ENCODE peak calls at places on chromosomes 2 and 18, in six cellular contexts. A is K562, O is A549, Q is GM12878, Y is upper lobe of left lung, N is HepG2. Z is an unnamed sample.

GRCh38 chr18:5868218-5868904 is 27.0 kb downstream of the TMEM200C start:
- ATAC-seq in A (peak), O (peak), Q (peak), Y (peak), N (peak), Z (peak)

GRCh38 chr2:2271471-2271941 is 59.6 kb downstream of the MYT1L start:
- ATAC-seq in A (no peak), O (peak), Q (no peak), Y (no peak), N (no peak), Z (peak)

GRCh38 chr2:219446101-219446504 is 11.5 kb downstream of the SPEG start:
- ATAC-seq in A (no peak), O (peak), Q (no peak), Y (no peak), N (no peak), Z (peak)

GRCh38 chr2:56763683-56764082 is 579.9 kb downstream of the CCDC85A start:
- ATAC-seq in A (no peak), O (no peak), Q (no peak), Y (no peak), N (no peak), Z (no peak)

GRCh38 chr18:21686282-21687105 is 18.1 kb downstream of the ABHD3 start:
- ATAC-seq in A (peak), O (no peak), Q (peak), Y (peak), N (peak), Z (no peak)

GRCh38 chr2:140893685-140894084 is 1237.1 kb downstream of the LRP1B start:
- ATAC-seq in A (no peak), O (no peak), Q (no peak), Y (no peak), N (no peak), Z (no peak)

GRCh38 chr2:149595069-149595963 is 7.7 kb upstream of the MMADHC start:
- ATAC-seq in A (no peak), O (peak), Q (no peak), Y (no peak), N (no peak), Z (no peak)

GRCh38 chr18:67574749-67575148 is 58.2 kb upstream of the DSEL start:
- ATAC-seq in A (no peak), O (no peak), Q (no peak), Y (no peak), N (no peak), Z (no peak)

GRCh38 chr18:44771957-44772917 is 91.5 kb downstream of the SETBP1 start:
- ATAC-seq in A (no peak), O (peak), Q (peak), Y (peak), N (peak), Z (peak)

GRCh38 chr2:16899958-16900357 is 234.3 kb upstream of the CYRIA start:
- ATAC-seq in A (no peak), O (no peak), Q (no peak), Y (no peak), N (peak), Z (no peak)

GRCh38 chr2:173898178-173898668 is 67.0 kb downstream of the SP3 start:
- ATAC-seq in A (no peak), O (no peak), Q (peak), Y (peak), N (peak), Z (peak)

GRCh38 chr2:69521747-69522146 is 84.5 kb upstream of the NFU1 start:
- ATAC-seq in A (no peak), O (no peak), Q (no peak), Y (no peak), N (peak), Z (no peak)

GRCh38 chr18:5958822-5959221 is 63.5 kb upstream of the TMEM200C start:
- ATAC-seq in A (no peak), O (no peak), Q (no peak), Y (no peak), N (no peak), Z (no peak)

GRCh38 chr2:15941970-15942710 is 1.8 kb downstream of the MYCN start:
- ATAC-seq in A (no peak), O (peak), Q (no peak), Y (peak), N (no peak), Z (no peak)

GRCh38 chr18:55629136-55629535 is 41.1 kb upstream of the TCF4 start:
- ATAC-seq in A (no peak), O (no peak), Q (no peak), Y (no peak), N (no peak), Z (no peak)

GRCh38 chr2:41828052-41828643 is 219.7 kb upstream of the PKDCC start:
- ATAC-seq in A (no peak), O (peak), Q (no peak), Y (no peak), N (peak), Z (no peak)

GRCh38 chr2:57701391-57701791 is 345.2 kb upstream of the VRK2 start:
- ATAC-seq in A (no peak), O (no peak), Q (no peak), Y (no peak), N (no peak), Z (no peak)

GRCh38 chr2:203733683-203734082 is 27.2 kb downstream of the CD28 start:
- ATAC-seq in A (no peak), O (no peak), Q (no peak), Y (no peak), N (no peak), Z (no peak)

GRCh38 chr18:40011201-40011600 is 1943.8 kb upstream of the PIK3C3 start:
- ATAC-seq in A (no peak), O (no peak), Q (no peak), Y (no peak), N (no peak), Z (no peak)

GRCh38 chr2:239814917-239815637 is 210.1 kb downstream of the NDUFA10 start:
- ATAC-seq in A (no peak), O (peak), Q (no peak), Y (peak), N (no peak), Z (peak)

GRCh38 chr2:127081826-127082633 is 24.9 kb downstream of the BIN1 start:
- ATAC-seq in A (peak), O (no peak), Q (peak), Y (no peak), N (peak), Z (peak)

GRCh38 chr2:101790416-101790815 is 92.9 kb downstream of the MAP4K4 start:
- ATAC-seq in A (no peak), O (no peak), Q (no peak), Y (peak), N (no peak), Z (peak)

GRCh38 chr2:55966431-55967118 is 43.0 kb upstream of the EFEMP1 start:
- ATAC-seq in A (no peak), O (peak), Q (no peak), Y (peak), N (no peak), Z (peak)

GRCh38 chr2:235143789-235144188 is 192.0 kb downstream of the SH3BP4 start:
- ATAC-seq in A (no peak), O (no peak), Q (no peak), Y (no peak), N (no peak), Z (no peak)
- TF ChIP-seq CTCF in A (no peak), O (no peak), Q (no peak), Y (no peak), N (no peak), Z (no peak)

GRCh38 chr2:231050018-231050901 is 6.4 kb upstream of the PSMD1 start:
- ATAC-seq in A (no peak), O (peak), Q (no peak), Y (no peak), N (peak), Z (no peak)

GRCh38 chr2:231049286-231050017 is 7.2 kb upstream of the PSMD1 start:
- ATAC-seq in A (no peak), O (no peak), Q (no peak), Y (no peak), N (no peak), Z (no peak)

GRCh38 chr2:231046908-231047269 is 9.6 kb downstream of the C2orf72 start:
- ATAC-seq in A (no peak), O (no peak), Q (peak), Y (no peak), N (no peak), Z (no peak)

GRCh38 chr2:231047922-231048544 is 8.6 kb upstream of the PSMD1 start:
- ATAC-seq in A (no peak), O (no peak), Q (no peak), Y (no peak), N (peak), Z (no peak)

DNA sequence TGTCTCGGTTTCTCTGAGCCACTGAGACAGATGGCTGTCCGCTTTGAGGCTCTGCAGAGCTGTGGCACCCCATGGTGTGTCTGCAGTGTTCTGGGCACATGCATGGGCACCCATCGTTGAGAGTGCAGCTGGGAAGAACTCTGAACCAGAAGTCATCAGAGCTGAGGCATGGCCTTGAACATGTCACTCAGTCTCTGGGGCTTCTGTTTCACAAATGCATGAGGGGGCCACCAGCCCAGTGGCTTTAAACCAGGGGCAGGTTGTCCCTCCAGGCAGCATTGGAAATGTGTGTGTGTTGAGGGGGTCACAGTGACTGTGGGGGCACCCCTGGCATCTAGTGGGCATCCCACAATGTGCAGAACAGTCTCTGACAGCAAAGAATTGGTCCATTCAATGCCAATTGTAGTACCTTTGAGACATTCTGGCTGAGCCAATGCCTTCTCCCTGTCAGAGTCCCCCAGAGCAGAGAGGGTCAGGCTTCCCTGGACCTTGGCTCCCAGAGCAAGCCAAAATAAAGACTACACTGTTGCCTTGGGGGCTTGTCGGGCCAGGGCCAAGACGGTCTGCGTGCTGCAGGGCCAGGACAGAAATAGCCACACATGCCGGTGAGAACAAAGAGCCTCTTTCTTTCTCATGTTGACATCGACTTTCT is 9.3 kb upstream of the PSMD1 start:
- ATAC-seq in A (no peak), O (no peak), Q (no peak), Y (no peak), N (peak), Z (no peak)
- TF ChIP-seq EP300 in A (no peak), O (no peak), Q (no peak), Y (no peak), N (peak), Z (no peak)

DNA sequence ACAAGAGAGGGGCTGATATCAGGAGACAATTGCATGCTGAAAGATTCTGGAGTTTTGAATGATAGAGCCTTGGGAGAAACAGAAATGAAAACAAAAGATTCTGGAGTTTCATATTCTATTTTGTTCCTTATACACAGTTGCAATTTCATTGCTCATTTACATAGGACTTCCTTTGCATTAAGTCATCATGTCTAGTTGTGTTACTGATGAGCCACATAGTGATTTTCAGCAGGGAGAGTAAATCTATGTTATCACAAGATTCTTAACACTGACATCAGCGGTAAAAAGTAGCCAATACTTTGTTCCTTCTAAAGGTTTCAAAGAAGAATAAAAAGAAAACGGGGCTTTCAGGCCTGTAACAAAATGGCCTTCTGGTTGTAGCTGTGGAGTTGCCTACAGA is 7.1 kb downstream of the ADAM17 start:
- ATAC-seq in A (peak), O (no peak), Q (peak), Y (peak), N (no peak), Z (no peak)
- H3K4me3 ChIP-seq in A (no peak), O (no peak), Q (peak), Y (no peak), N (no peak), Z (no peak)

GRCh38 chr2:46878886-46879285 is 36.7 kb downstream of the MCFD2 start:
- ATAC-seq in A (peak), O (no peak), Q (no peak), Y (no peak), N (peak), Z (peak)
- TF ChIP-seq CTCF in A (no peak), O (no peak), Q (no peak), Y (no peak), N (peak), Z (no peak)

DNA sequence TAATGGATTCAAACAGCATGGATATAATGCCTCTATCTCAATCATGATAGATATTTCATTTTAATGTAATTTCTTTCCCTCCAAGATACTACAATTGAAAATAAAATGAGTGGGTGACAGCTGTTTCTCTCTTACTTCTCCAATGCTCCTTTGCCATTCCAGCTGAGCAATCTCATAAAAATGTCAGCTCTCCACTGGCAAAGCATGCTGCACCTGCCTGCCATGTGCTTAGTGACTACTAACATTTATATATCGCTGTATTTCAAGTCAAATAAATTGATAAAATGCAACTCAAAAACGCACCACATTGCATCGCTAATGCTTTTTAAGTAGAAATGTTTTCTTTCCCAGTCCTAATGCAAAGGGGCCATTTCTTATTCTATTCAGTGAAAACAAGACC is 1093.9 kb downstream of the CBLN2 start:
- ATAC-seq in A (no peak), O (no peak), Q (no peak), Y (no peak), N (no peak), Z (no peak)
- TF ChIP-seq EP300 in A (no peak), O (no peak), Q (no peak), Y (no peak), N (no peak), Z (no peak)

GRCh38 chr2:54329482-54330225 is 73.6 kb upstream of the TSPYL6 start:
- ATAC-seq in A (no peak), O (peak), Q (no peak), Y (no peak), N (peak), Z (no peak)
- H3K4me3 ChIP-seq in A (no peak), O (peak), Q (no peak), Y (peak), N (peak), Z (peak)

DNA sequence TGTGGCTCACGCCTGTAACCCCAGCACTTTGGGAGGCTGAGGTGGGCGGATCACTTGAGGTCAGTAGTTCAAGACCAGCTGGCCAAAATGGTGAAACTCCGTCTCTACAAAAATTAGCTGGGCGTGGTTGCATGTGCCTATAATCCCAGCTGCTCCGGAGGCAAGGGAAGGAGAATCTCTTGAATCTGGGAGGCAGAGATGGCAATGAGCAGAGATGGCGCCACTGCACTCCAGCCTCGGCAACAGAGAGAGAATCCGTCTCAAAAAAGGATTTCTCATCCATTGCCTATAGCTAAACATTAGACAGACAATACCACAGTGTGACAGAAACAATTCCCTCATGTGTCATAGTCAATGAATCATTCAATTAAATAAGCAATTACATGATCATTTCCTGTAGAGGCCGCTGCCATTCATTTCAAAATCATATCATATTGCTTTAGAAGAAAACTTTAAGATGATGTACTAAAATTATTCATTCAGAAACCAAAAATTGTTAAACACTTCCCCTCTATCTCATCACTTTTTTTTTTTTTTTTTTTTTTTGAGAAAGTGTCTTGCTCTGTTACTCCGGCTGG is 69.5 kb upstream of the TGIF1 start:
- ATAC-seq in A (peak), O (peak), Q (peak), Y (peak), N (no peak), Z (peak)
- TF ChIP-seq CTCF in A (no peak), O (peak), Q (peak), Y (no peak), N (no peak), Z (no peak)

GRCh38 chr2:29106980-29107388 is 8.2 kb upstream of the CLIP4 start:
- ATAC-seq in A (no peak), O (no peak), Q (no peak), Y (no peak), N (no peak), Z (no peak)
- TF ChIP-seq EP300 in A (no peak), O (no peak), Q (no peak), Y (no peak), N (no peak), Z (no peak)

GRCh38 chr2:12032421-12032820 is 286.0 kb downstream of the LPIN1 start:
- ATAC-seq in A (no peak), O (no peak), Q (peak), Y (no peak), N (no peak), Z (no peak)
- H3K4me3 ChIP-seq in A (no peak), O (no peak), Q (no peak), Y (no peak), N (no peak), Z (no peak)